ENCODE peak calls at places on chromosome 21, in eight cellular contexts. R is uterus, Y is keratinocyte, D is progenitor cell of endocrine pancreas, N is tibial artery, H is kidney, Q is pancreas, A is lower lobe of right lung. T is an unnamed sample.
A peak's percentile ranks its signal among the peaks of the same experiment; 100 is the strongest.

GRCh38 chr21:39281853-39282252 is 31.6 kb downstream of the BRWD1 start:
- DNase-seq in Y (no peak), N (no peak), R (no peak), A (no peak), H (no peak), Q (no peak), D (no peak), T (no peak)

GRCh38 chr21:42574234-42575027 is 60.8 kb downstream of the SLC37A1 start:
- DNase-seq in N (peak; percentile 45), A (peak; percentile 45), Q (no peak), Y (no peak), R (peak; percentile 1), H (peak; percentile 55), D (no peak), T (peak; percentile 5)

GRCh38 chr21:46297311-46298082 is 11.4 kb downstream of the YBEY start:
- DNase-seq in H (no peak), A (peak; percentile 44), Q (no peak), N (no peak), Y (no peak), D (no peak), R (peak; percentile 32), T (no peak)

GRCh38 chr21:42460391-42461184 is 35.4 kb downstream of the RSPH1 start:
- DNase-seq in A (no peak), Y (no peak), N (peak; percentile 27), H (peak; percentile 91), D (no peak), Q (no peak), R (no peak), T (no peak)

GRCh38 chr21:29376556-29376955 is 77.8 kb downstream of the BACH1 start:
- DNase-seq in Y (no peak), N (no peak), D (no peak), H (no peak), Q (peak; percentile 36), A (peak; percentile 65), R (peak; percentile 16), T (peak; percentile 32)

GRCh38 chr21:41706678-41707077 is 60.2 kb downstream of the RIPK4 start:
- DNase-seq in Q (peak; percentile 56), A (no peak), Y (no peak), H (no peak), N (no peak), D (no peak), R (no peak), T (no peak)

GRCh38 chr21:33403128-33403785 is at the start of gene IFNGR2:
- DNase-seq in R (peak; percentile 48), Y (no peak), N (peak; percentile 71), Q (peak; percentile 33), H (peak; percentile 83), D (peak; percentile 25), A (peak; percentile 68), T (peak; percentile 44)

GRCh38 chr21:41443562-41443961 is 17.5 kb downstream of the MX1 start:
- DNase-seq in Y (no peak), A (no peak), R (no peak), N (peak; percentile 15), D (no peak), Q (no peak), H (no peak), T (no peak)

GRCh38 chr21:46515109-46515508 is 56.4 kb downstream of the DIP2A start:
- DNase-seq in H (no peak), A (no peak), Q (peak; percentile 67), R (peak; percentile 26), N (no peak), Y (no peak), D (no peak), T (no peak)

GRCh38 chr21:14995695-14996490 is 68.9 kb downstream of the NRIP1 start:
- DNase-seq in N (no peak), Q (no peak), Y (no peak), D (no peak), R (no peak), H (no peak), A (no peak), T (peak; percentile 12)

GRCh38 chr21:42010507-42011493 is 640 bp upstream of the ZBTB21 start:
- DNase-seq in R (peak; percentile 29), Y (no peak), N (no peak), A (peak; percentile 77), H (peak; percentile 89), D (peak; percentile 31), Q (peak; percentile 36), T (peak; percentile 19)

GRCh38 chr21:29726061-29726460 is 213.7 kb downstream of the GRIK1 start:
- DNase-seq in A (no peak), R (no peak), N (no peak), Y (no peak), D (no peak), Q (no peak), H (no peak), T (no peak)

GRCh38 chr21:41141031-41141457 is 26.9 kb upstream of the BACE2 start:
- DNase-seq in Y (peak; percentile 17), R (no peak), H (no peak), A (no peak), D (no peak), Q (peak; percentile 7), N (no peak), T (peak; percentile 8)

GRCh38 chr21:25670726-25671125 is 31.7 kb downstream of the JAM2 start:
- DNase-seq in Q (no peak), N (no peak), Y (no peak), H (no peak), D (no peak), A (no peak), R (no peak), T (no peak)

GRCh38 chr21:21002137-21002536 is 3.9 kb downstream of the NCAM2 start:
- DNase-seq in Y (no peak), R (no peak), H (no peak), A (no peak), Q (no peak), N (no peak), D (no peak), T (no peak)

GRCh38 chr21:42235593-42235992 is 16.7 kb downstream of the ABCG1 start:
- DNase-seq in N (no peak), R (no peak), D (no peak), Y (no peak), H (no peak), A (no peak), Q (no peak), T (no peak)

GRCh38 chr21:37916795-37917142 is 512 bp upstream of the KCNJ6 start:
- DNase-seq in Q (no peak), D (peak; percentile 54), A (no peak), R (no peak), Y (no peak), H (no peak), N (no peak), T (no peak)

GRCh38 chr21:29586696-29587095 is 288.0 kb downstream of the BACH1 start:
- DNase-seq in H (no peak), R (no peak), D (no peak), Q (no peak), N (no peak), Y (no peak), A (no peak), T (no peak)

GRCh38 chr21:25171438-25171837 is 435.8 kb downstream of the MRPL39 start:
- DNase-seq in N (no peak), A (no peak), D (no peak), H (no peak), Y (no peak), R (no peak), Q (no peak), T (no peak)

GRCh38 chr21:33762798-33763572 is 120.7 kb downstream of the ITSN1 start:
- DNase-seq in H (no peak), Y (no peak), R (no peak), A (no peak), D (no peak), N (no peak), Q (no peak), T (no peak)

GRCh38 chr21:33402011-33402979 is 918 bp upstream of the IFNGR2 start:
- DNase-seq in H (peak; percentile 90), R (peak; percentile 73), Y (no peak), Q (no peak), D (no peak), A (peak; percentile 82), N (peak; percentile 90), T (no peak)

GRCh38 chr21:38696617-38697016 is 109.1 kb upstream of the ETS2 start:
- DNase-seq in D (no peak), H (no peak), R (no peak), Q (no peak), A (no peak), Y (no peak), N (no peak), T (no peak)

DNA sequence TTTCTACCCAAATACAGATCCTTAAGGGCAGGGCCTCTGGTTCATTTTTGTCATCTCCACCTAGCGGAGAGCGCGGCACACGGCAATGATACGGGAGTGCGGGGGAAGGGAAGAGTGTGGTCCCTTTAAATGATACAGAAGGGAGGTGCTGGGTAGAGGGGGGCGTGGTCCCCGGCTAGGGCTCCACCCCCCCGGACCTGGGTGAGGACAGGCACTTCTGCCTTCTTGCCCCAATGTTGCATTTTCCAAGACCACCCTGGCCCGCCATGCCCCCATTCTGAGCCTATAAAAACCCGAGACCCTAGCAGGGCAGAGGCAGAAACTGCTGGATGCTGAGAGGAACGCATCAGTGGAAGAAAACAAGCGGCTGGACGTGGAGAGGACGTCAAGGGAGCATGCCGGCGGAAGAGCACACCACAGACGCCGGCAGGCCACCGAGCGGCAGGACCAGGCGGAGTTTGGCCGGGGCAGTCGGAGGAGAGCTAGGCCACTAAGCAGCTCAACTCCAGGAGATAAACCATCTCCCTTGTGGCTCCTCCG is 30.0 kb downstream of the LRRC3 start:
- DNase-seq in A (no peak), H (no peak), D (no peak), Q (no peak), R (peak; percentile 34), Y (no peak), N (no peak), T (no peak)
- TF ChIP-seq CTCF in A (no peak), H (no peak), D (peak; percentile 49), Q (no peak), R (no peak), Y (no peak), N (no peak), T (no peak)

GRCh38 chr21:32372755-32373154 is 20.1 kb downstream of the URB1 start:
- DNase-seq in R (no peak), D (no peak), Q (no peak), Y (peak; percentile 36), A (no peak), N (no peak), H (no peak), T (no peak)
- TF ChIP-seq CTCF in R (no peak), D (no peak), Q (no peak), Y (no peak), A (no peak), N (no peak), H (no peak), T (no peak)

DNA sequence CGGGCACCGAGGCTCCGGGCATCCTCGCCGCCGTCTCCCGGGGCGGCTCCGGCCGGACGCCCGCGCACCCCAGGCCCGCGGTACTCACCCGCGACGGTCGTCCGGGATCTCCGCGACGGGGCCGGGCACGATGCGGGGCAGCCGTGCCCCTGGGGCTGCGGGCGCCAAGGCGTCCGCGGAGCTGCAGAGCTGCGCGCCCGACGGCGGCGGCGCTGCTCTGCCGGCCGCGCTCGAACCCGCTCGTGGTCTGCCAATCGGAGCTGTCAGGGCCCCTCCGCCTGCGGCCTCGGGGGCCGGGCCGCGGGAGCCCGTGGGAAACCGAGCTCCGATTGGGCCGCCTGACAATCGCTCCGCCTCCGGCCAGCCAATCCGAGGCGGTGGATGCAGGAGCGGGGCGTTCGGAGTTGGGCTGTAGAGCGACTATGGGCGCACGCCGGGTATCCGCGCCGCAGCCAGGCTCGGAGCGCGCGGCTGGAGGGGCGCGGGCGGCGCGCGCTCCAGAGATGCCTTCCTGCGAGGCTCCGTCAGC is 100.6 kb upstream of the SOD1 start:
- DNase-seq in D (peak; percentile 93), A (peak; percentile 77), Y (peak; percentile 35), H (peak; percentile 94), N (no peak), Q (peak; percentile 76), R (peak; percentile 81), T (peak; percentile 91)
- TF ChIP-seq CTCF in D (peak; percentile 59), A (peak; percentile 10), Y (no peak), H (peak; percentile 20), N (no peak), Q (no peak), R (peak; percentile 28), T (no peak)

GRCh38 chr21:35616090-35616489 is 444.2 kb downstream of the SETD4 start:
- DNase-seq in A (no peak), D (no peak), H (no peak), N (no peak), Y (no peak), Q (no peak), R (no peak), T (no peak)
- TF ChIP-seq CTCF in A (peak; percentile 38), D (peak; percentile 9), H (peak; percentile 17), N (peak; percentile 44), Y (peak; percentile 45), Q (peak; percentile 15), R (no peak), T (no peak)